ENCODE peak calls at places on chromosome 6, in ten cellular contexts. J, A, F, P, G, T, B, S, Z and I are unnamed samples.
A peak's percentile ranks its signal among the peaks of the same experiment; 100 is the strongest.

GRCh38 chr6:20811112-20811746 is 277.0 kb downstream of the CDKAL1 start:
- DNase-seq in S (peak; percentile 50), T (no peak), G (peak; percentile 100), P (no peak), J (no peak), B (peak; percentile 94), A (no peak), F (peak; percentile 91), Z (no peak), I (peak; percentile 57)

GRCh38 chr6:166237611-166238010 is 70.0 kb upstream of the TBXT start:
- DNase-seq in S (no peak), B (no peak), A (no peak), P (no peak), Z (no peak), G (no peak), F (peak; percentile 1), T (no peak), J (no peak), I (no peak)

GRCh38 chr6:87139236-87139635 is 16.1 kb upstream of the ZNF292 start:
- DNase-seq in J (no peak), B (peak; percentile 71), P (peak; percentile 52), S (peak; percentile 56), F (peak; percentile 73), G (peak; percentile 77), A (peak; percentile 26), Z (peak; percentile 21), T (peak; percentile 62), I (no peak)

GRCh38 chr6:29656157-29656556 is 735 bp upstream of the MOG start:
- DNase-seq in T (no peak), F (no peak), B (no peak), G (no peak), J (no peak), P (no peak), A (no peak), S (no peak), Z (no peak), I (no peak)

GRCh38 chr6:137816688-137817087 is 50.4 kb upstream of the TNFAIP3 start:
- DNase-seq in J (no peak), T (no peak), G (no peak), A (no peak), B (no peak), Z (no peak), F (no peak), S (no peak), P (no peak), I (no peak)

GRCh38 chr6:143556529-143556928 is 45.0 kb upstream of the FUCA2 start:
- DNase-seq in P (no peak), A (no peak), F (peak; percentile 70), T (no peak), G (peak; percentile 64), J (no peak), S (no peak), Z (no peak), B (peak; percentile 48), I (no peak)

GRCh38 chr6:149129401-149130077 is 188.0 kb upstream of the TAB2 start:
- DNase-seq in B (no peak), F (peak; percentile 86), J (no peak), A (no peak), Z (no peak), P (no peak), G (peak; percentile 84), S (no peak), T (no peak), I (no peak)

GRCh38 chr6:29926081-29926794 is 16.1 kb upstream of the HLA-A start:
- DNase-seq in T (no peak), P (no peak), F (peak; percentile 21), G (peak; percentile 8), B (no peak), Z (peak; percentile 44), A (no peak), S (no peak), J (no peak), I (no peak)

GRCh38 chr6:42049116-42049809 is 1.1 kb upstream of the TAF8 start:
- DNase-seq in B (no peak), F (no peak), G (no peak), J (no peak), Z (no peak), S (no peak), T (no peak), A (no peak), P (no peak), I (no peak)

GRCh38 chr6:27293436-27294152 is 18.5 kb downstream of the POM121L2 start:
- DNase-seq in P (no peak), B (peak; percentile 69), A (no peak), F (peak; percentile 84), J (no peak), T (no peak), G (peak; percentile 85), S (peak; percentile 50), Z (no peak), I (no peak)

GRCh38 chr6:42729731-42730130 is 7.3 kb upstream of the PRPH2 start:
- DNase-seq in F (peak; percentile 61), J (no peak), S (no peak), T (no peak), A (no peak), Z (no peak), B (no peak), G (no peak), P (no peak), I (no peak)

GRCh38 chr6:81235512-81235911 is 517.0 kb downstream of the TENT5A start:
- DNase-seq in B (peak; percentile 23), A (no peak), P (no peak), S (no peak), F (no peak), J (no peak), T (no peak), Z (no peak), G (no peak), I (no peak)

GRCh38 chr6:73969982-73970960 is 274.3 kb downstream of the CD109 start:
- DNase-seq in B (peak; percentile 76), T (no peak), J (no peak), Z (no peak), F (peak; percentile 71), G (peak; percentile 76), A (no peak), P (no peak), S (peak; percentile 23), I (no peak)

GRCh38 chr6:46407785-46408530 is 83.3 kb downstream of the RCAN2 start:
- DNase-seq in S (no peak), J (no peak), B (no peak), G (no peak), Z (no peak), T (no peak), F (peak; percentile 18), A (no peak), P (no peak), I (no peak)